ENCODE peak calls at places on chromosomes 13 and 19, in nine cellular contexts. N, J, I, Q, C, G, W, Y and V are unnamed samples.

GRCh38 chr19:5152767-5153532 is 184.0 kb downstream of the KDM4B start:
- DNase-seq in W (no peak), J (no peak), G (no peak), Y (no peak), Q (no peak), C (no peak), I (no peak), N (no peak), V (peak)

GRCh38 chr19:17305211-17305516 is 508 bp upstream of the MRPL34 start:
- DNase-seq in G (no peak), Y (no peak), Q (no peak), W (no peak), N (no peak), J (no peak), I (no peak), C (no peak), V (no peak)

GRCh38 chr13:24899601-24900000 is 135.6 kb downstream of the RNF17 start:
- DNase-seq in C (no peak), I (no peak), Q (no peak), G (no peak), W (no peak), N (no peak), Y (no peak), J (no peak), V (no peak)

GRCh38 chr19:47405854-47406417 is 13.4 kb downstream of the MEIS3 start:
- DNase-seq in G (no peak), W (no peak), J (no peak), N (no peak), C (no peak), I (no peak), Y (no peak), Q (no peak), V (no peak)

GRCh38 chr19:38728752-38729541 is 15.3 kb downstream of the CAPN12 start:
- DNase-seq in N (no peak), Q (no peak), W (no peak), I (no peak), J (no peak), Y (no peak), G (no peak), C (no peak), V (peak)

GRCh38 chr19:46915386-46915785 is 54.6 kb downstream of the ARHGAP35 start:
- DNase-seq in J (no peak), W (no peak), N (no peak), Q (no peak), G (no peak), C (no peak), I (no peak), Y (no peak), V (no peak)

GRCh38 chr19:18536475-18536874 is 6.9 kb downstream of the FKBP8 start:
- DNase-seq in Y (no peak), G (no peak), W (no peak), N (no peak), Q (no peak), I (no peak), C (no peak), J (no peak), V (no peak)

GRCh38 chr13:74264333-74264732 is 130.1 kb upstream of the KLF12 start:
- DNase-seq in J (no peak), N (no peak), C (no peak), W (no peak), Y (no peak), Q (no peak), I (no peak), G (no peak), V (no peak)

GRCh38 chr19:8973501-8974091 is 36.6 kb downstream of the MUC16 start:
- DNase-seq in G (no peak), I (no peak), J (no peak), W (peak), Q (no peak), N (no peak), Y (peak), C (no peak), V (no peak)

GRCh38 chr13:107035778-107036177 is 467.8 kb upstream of the ARGLU1 start:
- DNase-seq in N (no peak), G (no peak), W (no peak), C (no peak), Q (no peak), I (no peak), Y (no peak), J (no peak), V (no peak)

GRCh38 chr19:16497042-16497441 is 848 bp downstream of the C19orf44 start:
- DNase-seq in J (no peak), I (no peak), Y (no peak), N (no peak), W (no peak), G (no peak), Q (no peak), C (no peak), V (no peak)

GRCh38 chr19:19064811-19065745 is 1.3 kb downstream of the SLC25A42 start:
- DNase-seq in I (no peak), W (no peak), C (no peak), J (peak), Q (no peak), Y (no peak), G (peak), N (peak), V (no peak)

GRCh38 chr19:34639491-34640085 is 37.4 kb downstream of the SCGB2B2 start:
- DNase-seq in W (peak), C (peak), Y (peak), J (peak), Q (peak), I (peak), N (peak), G (peak), V (peak)

GRCh38 chr13:109844396-109844795 is 58.0 kb upstream of the IRS2 start:
- DNase-seq in Q (no peak), W (no peak), J (no peak), G (no peak), Y (no peak), I (no peak), C (no peak), N (no peak), V (no peak)

GRCh38 chr19:29810504-29810871 is 1.3 kb upstream of the CCNE1 start:
- DNase-seq in Y (peak), Q (no peak), C (no peak), J (no peak), G (peak), N (no peak), W (no peak), I (no peak), V (peak)

GRCh38 chr19:6664916-6665315 is 5.0 kb downstream of the TNFSF14 start:
- DNase-seq in C (no peak), Y (no peak), I (no peak), N (no peak), Q (no peak), G (no peak), J (no peak), W (no peak), V (no peak)

GRCh38 chr19:46192990-46193650 is 36.4 kb upstream of the IGFL1 start:
- DNase-seq in Q (no peak), I (peak), C (no peak), N (no peak), G (peak), J (no peak), Y (peak), W (peak), V (no peak)

GRCh38 chr19:51735759-51736449 is 12.1 kb upstream of the HAS1 start:
- DNase-seq in Q (no peak), J (no peak), C (no peak), N (no peak), G (peak), I (peak), Y (no peak), W (no peak), V (peak)

GRCh38 chr13:73754727-73755292 is 379.4 kb downstream of the KLF12 start:
- DNase-seq in N (peak), J (no peak), Y (peak), G (peak), C (no peak), Q (peak), W (peak), I (peak), V (no peak)

GRCh38 chr19:49441210-49441959 is at the start of gene SLC17A7:
- DNase-seq in N (no peak), Q (peak), I (no peak), C (no peak), Y (peak), G (peak), W (peak), J (no peak), V (peak)

GRCh38 chr19:28393574-28394336 is 819.2 kb downstream of the UQCRFS1 start:
- DNase-seq in N (no peak), W (peak), I (no peak), Q (no peak), J (no peak), Y (no peak), G (no peak), C (no peak), V (peak)

GRCh38 chr13:48806522-48806921 is 152.8 kb downstream of the CYSLTR2 start:
- DNase-seq in G (no peak), W (no peak), Q (no peak), N (no peak), Y (no peak), C (no peak), I (no peak), J (no peak), V (no peak)

GRCh38 chr19:41694831-41695635 is 7.0 kb upstream of the CEACAM7 start:
- DNase-seq in Q (no peak), C (no peak), W (no peak), I (no peak), Y (no peak), J (no peak), N (no peak), G (peak), V (no peak)

GRCh38 chr19:18809149-18809978 is 18.3 kb upstream of the COMP start:
- DNase-seq in N (no peak), C (no peak), J (no peak), G (peak), Y (peak), W (no peak), I (peak), Q (no peak), V (peak)

GRCh38 chr13:63972328-63972727 is 2556.7 kb upstream of the PCDH20 start:
- DNase-seq in G (no peak), W (no peak), J (no peak), Y (no peak), N (peak), Q (no peak), I (no peak), C (no peak), V (no peak)

GRCh38 chr19:7463575-7463974 is 25.3 kb downstream of the PEX11G start:
- DNase-seq in N (no peak), C (no peak), J (no peak), W (no peak), Y (no peak), Q (no peak), G (no peak), I (no peak), V (no peak)

GRCh38 chr19:2543463-2544442 is 67.8 kb downstream of the GADD45B start:
- DNase-seq in Q (peak), I (peak), N (peak), W (peak), J (peak), G (peak), Y (peak), C (peak), V (peak)

GRCh38 chr13:99859178-99860177 is 112.1 kb downstream of the ZIC5 start:
- DNase-seq in Q (no peak), Y (no peak), N (no peak), C (no peak), J (peak), W (no peak), G (peak), I (no peak), V (no peak)